ENCODE peak calls at places on chromosome 11, in ten cellular contexts. P, C, E, J, H, M, W, R, I and T are unnamed samples.

GRCh38 chr11:2942447-2942846 is 13.2 kb upstream of the PHLDA2 start:
- DNase-seq in P (no peak), M (no peak), W (no peak), I (no peak), J (no peak), H (no peak), C (no peak), E (no peak), R (no peak), T (no peak)

GRCh38 chr11:88813233-88813915 is 252.4 kb downstream of the GRM5 start:
- DNase-seq in W (no peak), C (no peak), I (no peak), J (no peak), R (no peak), E (no peak), H (no peak), P (no peak), M (no peak), T (no peak)

GRCh38 chr11:66882540-66882939 is 25.7 kb downstream of the LRFN4 start:
- DNase-seq in M (no peak), I (no peak), C (peak), R (no peak), J (peak), P (no peak), E (no peak), H (no peak), W (no peak), T (no peak)

GRCh38 chr11:133948711-133949110 is 8.1 kb downstream of the IGSF9B start:
- DNase-seq in P (no peak), W (no peak), E (no peak), C (no peak), R (no peak), M (no peak), H (no peak), I (no peak), J (peak), T (no peak)

GRCh38 chr11:69470301-69470700 is 11.2 kb upstream of the LINC01488 start:
- DNase-seq in I (no peak), M (no peak), W (peak), J (no peak), H (no peak), C (no peak), R (no peak), E (no peak), P (no peak), T (no peak)

GRCh38 chr11:1743587-1744136 is 6.7 kb downstream of the IFITM10 start:
- DNase-seq in M (no peak), I (no peak), H (no peak), E (no peak), J (no peak), W (no peak), P (no peak), C (no peak), R (no peak), T (no peak)

GRCh38 chr11:2551131-2551530 is 106.3 kb downstream of the KCNQ1 start:
- DNase-seq in W (no peak), C (no peak), E (no peak), R (no peak), M (no peak), H (no peak), J (no peak), I (no peak), P (no peak), T (no peak)

GRCh38 chr11:94103476-94103875 is 25.2 kb upstream of the PANX1 start:
- DNase-seq in P (no peak), J (no peak), M (no peak), W (no peak), H (no peak), I (no peak), C (no peak), R (no peak), E (no peak), T (no peak)